ENCODE peak calls at places on chromosomes 13 and 19, in eight cellular contexts. L is epithelial cell of proximal tubule, I is NCI-H1048, E is aorta, R is lower leg skin, A is skeletal muscle cell, U is left kidney, Q is type B pancreatic cell. X is an unnamed sample.

GRCh38 chr13:30307194-30307965 is at the start of gene KATNAL1:
- DNase-seq in L (no peak), I (peak), E (peak), R (peak), A (peak), U (peak), Q (peak), X (no peak)

GRCh38 chr19:48102870-48103751 is 7.5 kb downstream of the PLA2G4C start:
- DNase-seq in L (no peak), I (no peak), E (peak), R (no peak), A (no peak), U (peak), Q (no peak), X (no peak)

GRCh38 chr13:50589139-50589538 is 254.4 kb downstream of the DLEU7 start:
- DNase-seq in L (peak), I (no peak), E (no peak), R (no peak), A (peak), U (no peak), Q (no peak), X (no peak)

GRCh38 chr13:74771964-74772363 is 637.8 kb upstream of the KLF12 start:
- DNase-seq in L (peak), I (no peak), E (no peak), R (no peak), A (peak), U (no peak), Q (no peak), X (no peak)

GRCh38 chr13:99214232-99214631 is 13.6 kb downstream of the UBAC2 start:
- DNase-seq in L (no peak), I (no peak), E (no peak), R (no peak), A (no peak), U (no peak), Q (no peak), X (no peak)

GRCh38 chr13:29754486-29754806 is 96.0 kb downstream of the UBL3 start:
- DNase-seq in L (no peak), I (no peak), E (no peak), R (no peak), A (no peak), U (peak), Q (no peak), X (no peak)

GRCh38 chr19:16581971-16582343 is 9.7 kb upstream of the SLC35E1 start:
- DNase-seq in L (no peak), I (no peak), E (no peak), R (no peak), A (no peak), U (no peak), Q (no peak), X (no peak)

GRCh38 chr19:5339470-5339949 is 1.1 kb downstream of the PTPRS start:
- DNase-seq in L (no peak), I (no peak), E (no peak), R (no peak), A (no peak), U (no peak), Q (no peak), X (no peak)

GRCh38 chr13:53301449-53301848 is 272.8 kb downstream of the OLFM4 start:
- DNase-seq in L (no peak), I (no peak), E (no peak), R (no peak), A (no peak), U (no peak), Q (no peak), X (no peak)

GRCh38 chr19:46718157-46718933 is 1.4 kb upstream of the PRKD2 start:
- DNase-seq in L (no peak), I (no peak), E (no peak), R (no peak), A (no peak), U (no peak), Q (no peak), X (no peak)

GRCh38 chr13:67101730-67102467 is 128.2 kb downstream of the PCDH9 start:
- DNase-seq in L (no peak), I (no peak), E (no peak), R (no peak), A (no peak), U (peak), Q (no peak), X (no peak)

GRCh38 chr13:77239312-77239711 is 87.6 kb downstream of the MYCBP2 start:
- DNase-seq in L (peak), I (no peak), E (no peak), R (no peak), A (no peak), U (peak), Q (no peak), X (no peak)

GRCh38 chr19:10895920-10896319 is 24.6 kb downstream of the CARM1 start:
- DNase-seq in L (no peak), I (no peak), E (no peak), R (no peak), A (no peak), U (no peak), Q (no peak), X (no peak)